ENCODE peak calls at places on chromosomes 16 and 17, in four cellular contexts. One of them, this sample, is unnamed.

GRCh38 chr17:74870512-74870911 is 2.3 kb downstream of the FDXR start:
- DNase-seq in GM12878: no peak
- DNase-seq in HepG2: peak; percentile 67
- DNase-seq in H1: no peak
- DNase-seq in this sample: no peak

GRCh38 chr17:55303701-55304145 is 39.0 kb downstream of the HLF start:
- DNase-seq in GM12878: no peak
- DNase-seq in HepG2: no peak
- DNase-seq in H1: no peak
- DNase-seq in this sample: no peak

GRCh38 chr16:71421911-71422310 is 19.9 kb downstream of the TLE7 start:
- DNase-seq in HepG2: peak; percentile 58
- DNase-seq in GM12878: no peak
- DNase-seq in H1: no peak
- DNase-seq in this sample: peak; percentile 59

GRCh38 chr16:8936421-8936820 is 27.3 kb downstream of the USP7 start:
- DNase-seq in GM12878: no peak
- DNase-seq in H1: peak; percentile 39
- DNase-seq in HepG2: peak; percentile 70
- DNase-seq in this sample: peak; percentile 65

GRCh38 chr17:40648326-40648968 is 829 bp upstream of the SMARCE1 start:
- DNase-seq in HepG2: peak; percentile 56
- DNase-seq in GM12878: no peak
- DNase-seq in H1: no peak
- DNase-seq in this sample: peak; percentile 25

GRCh38 chr17:47792979-47793378 is 28.6 kb downstream of the OSBPL7 start:
- DNase-seq in H1: no peak
- DNase-seq in GM12878: no peak
- DNase-seq in HepG2: no peak
- DNase-seq in this sample: no peak

GRCh38 chr16:14286381-14287230 is 215.5 kb downstream of the MRTFB start:
- DNase-seq in H1: no peak
- DNase-seq in GM12878: no peak
- DNase-seq in HepG2: no peak
- DNase-seq in this sample: no peak

GRCh38 chr16:73057369-73058210 is 9.7 kb upstream of the ZFHX3 start:
- DNase-seq in GM12878: no peak
- DNase-seq in H1: no peak
- DNase-seq in HepG2: no peak
- DNase-seq in this sample: no peak

GRCh38 chr16:49546059-49546458 is 172.5 kb downstream of the C16orf78 start:
- DNase-seq in HepG2: no peak
- DNase-seq in GM12878: no peak
- DNase-seq in H1: no peak
- DNase-seq in this sample: no peak

GRCh38 chr17:58986005-58986404 is 120.7 kb downstream of the TRIM37 start:
- DNase-seq in HepG2: no peak
- DNase-seq in GM12878: no peak
- DNase-seq in H1: no peak
- DNase-seq in this sample: no peak

GRCh38 chr16:600781-601180 is 10.9 kb downstream of the RAB40C start:
- DNase-seq in HepG2: peak; percentile 45
- DNase-seq in GM12878: no peak
- DNase-seq in H1: no peak
- DNase-seq in this sample: no peak

GRCh38 chr16:49407873-49408565 is 34.4 kb downstream of the C16orf78 start:
- DNase-seq in GM12878: peak; percentile 64
- DNase-seq in H1: peak; percentile 73
- DNase-seq in HepG2: peak; percentile 76
- DNase-seq in this sample: peak; percentile 87

GRCh38 chr17:5883775-5884665 is 186.2 kb upstream of the WSCD1 start:
- DNase-seq in H1: no peak
- DNase-seq in HepG2: no peak
- DNase-seq in GM12878: no peak
- DNase-seq in this sample: no peak

GRCh38 chr16:81634380-81635121 is 144.5 kb upstream of the PLCG2 start:
- DNase-seq in H1: no peak
- DNase-seq in GM12878: no peak
- DNase-seq in HepG2: no peak
- DNase-seq in this sample: peak; percentile 46
- TF ChIP-seq SP1 in H1: no peak
- TF ChIP-seq SP1 in GM12878: no peak
- TF ChIP-seq SP1 in HepG2: no peak
- TF ChIP-seq SP1 in this sample: no peak

GRCh38 chr17:80126449-80126715 is 20.5 kb downstream of the EIF4A3 start:
- DNase-seq in H1: no peak
- DNase-seq in GM12878: no peak
- DNase-seq in HepG2: no peak
- DNase-seq in this sample: no peak

GRCh38 chr17:80123791-80124190 is 22.4 kb downstream of the GAA start:
- DNase-seq in HepG2: no peak
- DNase-seq in GM12878: no peak
- DNase-seq in H1: no peak
- DNase-seq in this sample: no peak

GRCh38 chr17:80122926-80123505 is 21.6 kb downstream of the GAA start:
- DNase-seq in GM12878: no peak
- DNase-seq in H1: no peak
- DNase-seq in HepG2: no peak
- DNase-seq in this sample: no peak

GRCh38 chr17:80125656-80126448 is 21.1 kb downstream of the EIF4A3 start:
- DNase-seq in HepG2: no peak
- DNase-seq in H1: no peak
- DNase-seq in GM12878: no peak
- DNase-seq in this sample: no peak

GRCh38 chr17:80124351-80124981 is 22.5 kb downstream of the EIF4A3 start:
- DNase-seq in HepG2: peak; percentile 75
- DNase-seq in GM12878: no peak
- DNase-seq in H1: peak; percentile 51
- DNase-seq in this sample: peak; percentile 51
- TF ChIP-seq SUZ12 in HepG2: no peak
- TF ChIP-seq SUZ12 in GM12878: no peak
- TF ChIP-seq SUZ12 in H1: no peak
- TF ChIP-seq SUZ12 in this sample: no peak

GRCh38 chr17:29933379-29933778 is 3.4 kb upstream of the SSH2 start:
- DNase-seq in GM12878: no peak
- DNase-seq in H1: no peak
- DNase-seq in HepG2: peak; percentile 52
- DNase-seq in this sample: peak; percentile 5
- TF ChIP-seq SP1 in GM12878: no peak
- TF ChIP-seq SP1 in H1: no peak
- TF ChIP-seq SP1 in HepG2: no peak
- TF ChIP-seq SP1 in this sample: no peak

GRCh38 chr16:3175157-3176153 is 12.5 kb upstream of the OR1F1 start:
- DNase-seq in H1: no peak
- DNase-seq in HepG2: peak; percentile 78
- DNase-seq in GM12878: no peak
- DNase-seq in this sample: peak; percentile 67
- TF ChIP-seq SUZ12 in H1: no peak
- TF ChIP-seq SUZ12 in HepG2: no peak
- TF ChIP-seq SUZ12 in GM12878: peak; percentile 38
- TF ChIP-seq SUZ12 in this sample: no peak

DNA sequence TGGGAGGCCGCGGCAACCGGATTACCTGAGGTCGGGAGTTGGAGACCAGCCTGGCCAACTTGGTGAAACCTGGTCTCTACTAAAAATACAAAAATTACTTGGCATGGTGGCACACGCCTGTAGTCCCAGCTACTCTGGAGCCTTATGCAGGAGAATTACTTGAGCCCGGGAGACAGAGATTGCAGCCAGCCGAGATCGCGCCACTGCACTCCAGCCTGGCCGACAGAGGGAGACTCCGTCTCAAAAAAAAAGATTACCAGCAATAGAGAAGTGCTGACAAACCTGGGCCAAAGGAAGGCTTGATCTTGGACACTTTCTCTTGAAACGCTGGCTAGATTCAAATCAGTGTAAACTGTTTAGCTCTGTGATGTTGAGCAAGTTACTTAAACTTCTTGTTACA is 4.3 kb downstream of the MT1H start:
- DNase-seq in HepG2: peak; percentile 47
- DNase-seq in H1: no peak
- DNase-seq in GM12878: no peak
- DNase-seq in this sample: no peak
- TF ChIP-seq SP1 in HepG2: no peak
- TF ChIP-seq SP1 in H1: no peak
- TF ChIP-seq SP1 in GM12878: no peak
- TF ChIP-seq SP1 in this sample: no peak

GRCh38 chr17:15414502-15415348 is 52.7 kb downstream of the CDRT4 start:
- DNase-seq in GM12878: no peak
- DNase-seq in H1: no peak
- DNase-seq in HepG2: no peak
- DNase-seq in this sample: no peak
- TF ChIP-seq SUZ12 in GM12878: no peak
- TF ChIP-seq SUZ12 in H1: no peak
- TF ChIP-seq SUZ12 in HepG2: no peak
- TF ChIP-seq SUZ12 in this sample: no peak

DNA sequence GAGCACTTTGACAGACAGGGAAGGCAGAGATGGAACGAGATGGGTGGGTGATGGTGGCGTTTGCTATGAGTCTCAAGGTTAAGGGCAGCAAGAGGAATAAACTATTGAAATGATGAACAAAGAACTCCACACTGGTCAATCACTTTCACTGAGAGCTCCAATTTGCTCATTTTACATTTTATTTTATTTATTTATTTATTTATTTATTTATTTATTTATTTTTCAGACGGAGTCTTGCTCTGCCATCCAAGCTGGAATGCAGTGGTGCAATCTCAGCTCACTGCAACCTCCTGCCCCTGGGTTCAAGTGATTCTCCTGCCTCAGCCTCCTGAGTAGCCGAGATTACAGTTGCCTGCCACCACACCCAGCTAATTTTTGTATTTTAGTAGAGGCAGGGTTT is 669.1 kb downstream of the HS3ST4 start:
- DNase-seq in HepG2: no peak
- DNase-seq in GM12878: no peak
- DNase-seq in H1: no peak
- DNase-seq in this sample: no peak
- TF ChIP-seq SP1 in HepG2: no peak
- TF ChIP-seq SP1 in GM12878: no peak
- TF ChIP-seq SP1 in H1: no peak
- TF ChIP-seq SP1 in this sample: no peak

DNA sequence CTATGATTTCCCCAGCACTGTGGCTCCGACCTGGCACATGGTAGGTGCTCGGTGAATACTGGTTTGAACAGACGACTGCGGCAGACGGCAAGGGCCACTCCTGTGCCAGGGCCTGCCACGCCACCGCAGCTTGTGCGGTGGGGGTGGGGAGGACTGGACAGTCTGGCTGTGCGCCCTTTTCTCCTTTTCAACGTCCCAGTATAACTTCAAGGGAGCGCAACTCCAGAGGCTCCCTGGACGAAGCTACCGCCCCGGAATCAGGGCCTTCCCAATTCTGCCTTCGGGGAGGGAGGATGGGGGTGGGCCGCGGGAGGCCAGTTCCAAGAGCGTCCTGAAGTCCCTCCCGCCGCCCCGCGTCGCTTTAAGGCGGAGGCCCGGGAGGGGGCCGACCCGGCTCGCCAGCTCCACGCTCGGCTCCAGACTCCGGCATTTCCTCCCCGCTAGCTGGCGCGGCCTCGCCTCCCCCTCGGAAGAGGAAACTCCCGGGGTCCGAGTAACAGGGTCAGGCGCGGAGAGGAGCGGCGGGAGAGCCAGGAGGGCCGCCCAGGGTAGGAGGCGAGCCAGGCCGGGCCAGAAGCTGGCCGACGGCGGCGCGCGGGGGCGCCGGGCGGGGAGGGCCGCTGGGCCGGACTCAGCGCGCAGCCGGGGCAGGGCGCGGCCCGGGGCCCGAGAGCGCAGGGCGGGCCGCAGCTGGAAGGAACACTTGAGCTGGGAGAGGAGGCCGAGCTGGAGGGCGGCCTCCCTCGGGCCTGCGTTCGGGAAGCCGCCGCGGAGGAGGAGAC is at the start of gene ITPRIPL2:
- DNase-seq in GM12878: no peak
- DNase-seq in HepG2: peak; percentile 67
- DNase-seq in H1: no peak
- DNase-seq in this sample: peak; percentile 73
- TF ChIP-seq SUZ12 in GM12878: no peak
- TF ChIP-seq SUZ12 in HepG2: no peak
- TF ChIP-seq SUZ12 in H1: no peak
- TF ChIP-seq SUZ12 in this sample: no peak

GRCh38 chr16:3101018-3101840 is 2.1 kb upstream of the ZSCAN10 start:
- DNase-seq in GM12878: no peak
- DNase-seq in HepG2: peak; percentile 65
- DNase-seq in H1: no peak
- DNase-seq in this sample: peak; percentile 61
- TF ChIP-seq SP1 in GM12878: no peak
- TF ChIP-seq SP1 in HepG2: no peak
- TF ChIP-seq SP1 in H1: no peak
- TF ChIP-seq SP1 in this sample: no peak

This sample was measured in HEK293T.